ENCODE peak calls at places on chromosomes 6 and 20, in four cellular contexts. U, Y, E and I are unnamed samples.

GRCh38 chr6:30821862-30822784 is 62.2 kb upstream of the DDR1 start:
- DNase-seq in Y (no peak), E (peak; percentile 10), U (no peak), I (no peak)

GRCh38 chr6:62283359-62283758 is 2.7 kb downstream of the KHDRBS2 start:
- DNase-seq in U (no peak), Y (no peak), E (no peak), I (no peak)

GRCh38 chr20:52247548-52247947 is 56.0 kb upstream of the ZFP64 start:
- DNase-seq in E (no peak), U (no peak), Y (no peak), I (no peak)

GRCh38 chr6:111484655-111484974 is 1.6 kb upstream of the REV3L start:
- DNase-seq in E (peak; percentile 37), U (no peak), Y (no peak), I (no peak)

GRCh38 chr20:38113401-38114325 is 51.4 kb downstream of the TGM2 start:
- DNase-seq in Y (no peak), E (peak; percentile 12), U (peak; percentile 61), I (peak; percentile 71)

GRCh38 chr6:53492860-53493634 is 51.9 kb downstream of the GCLC start:
- DNase-seq in U (peak; percentile 26), E (peak; percentile 61), Y (no peak), I (peak; percentile 32)

GRCh38 chr20:8155848-8156602 is 24.0 kb downstream of the PLCB1 start:
- DNase-seq in U (no peak), Y (no peak), E (no peak), I (no peak)

GRCh38 chr6:163420315-163420667 is 5.8 kb downstream of the QKI start:
- DNase-seq in E (no peak), U (no peak), Y (no peak), I (no peak)

GRCh38 chr20:59023616-59024015 is 4.4 kb downstream of the TUBB1 start:
- DNase-seq in Y (no peak), E (no peak), U (no peak), I (no peak)

GRCh38 chr6:124870611-124871201 is 91.5 kb upstream of the RNF217 start:
- DNase-seq in Y (no peak), U (peak; percentile 6), E (no peak), I (peak; percentile 15)

GRCh38 chr20:24959591-24960301 is 10.7 kb downstream of the CST7 start:
- DNase-seq in E (no peak), Y (no peak), U (no peak), I (no peak)

GRCh38 chr20:31494131-31494530 is 19.0 kb downstream of the REM1 start:
- DNase-seq in U (no peak), E (peak; percentile 22), Y (no peak), I (peak; percentile 52)